ENCODE peak calls at places on chromosomes 16 and 17, in nine cellular contexts. A is lower lobe of right lung, F is prostate gland, M is fibroblast of the aortic adventitia, C is fibroblast of lung, Y is AG04449, P is cardiac muscle cell, L is tibial nerve, B is hepatocyte. G is an unnamed sample.

GRCh38 chr17:61474235-61474927 is 22.2 kb downstream of the TBX4 start:
- DNase-seq in L (no peak), P (peak), C (peak), M (peak), Y (no peak), F (peak), B (no peak), A (no peak), G (no peak)

GRCh38 chr16:50021509-50021908 is 3.5 kb upstream of the CNEP1R1 start:
- DNase-seq in A (no peak), M (no peak), P (peak), C (no peak), L (no peak), F (no peak), Y (no peak), B (peak), G (no peak)

GRCh38 chr17:40016692-40017000 is 1.4 kb downstream of the CSF3 start:
- DNase-seq in F (no peak), Y (no peak), M (no peak), B (no peak), L (no peak), P (no peak), A (no peak), C (no peak), G (no peak)

GRCh38 chr17:20171741-20172377 is 162.7 kb downstream of the SPECC1 start:
- DNase-seq in M (peak), P (peak), Y (no peak), A (no peak), B (peak), C (no peak), F (no peak), L (no peak), G (no peak)

GRCh38 chr16:27972500-27972899 is 91.0 kb downstream of the GSG1L start:
- DNase-seq in C (peak), L (no peak), M (peak), F (no peak), B (peak), Y (no peak), A (no peak), P (peak), G (peak)

GRCh38 chr16:11094075-11094593 is 149.8 kb downstream of the CLEC16A start:
- DNase-seq in B (peak), M (peak), C (peak), P (peak), F (no peak), A (no peak), L (no peak), Y (no peak), G (no peak)

GRCh38 chr16:77745972-77746371 is 23.7 kb downstream of the NUDT7 start:
- DNase-seq in B (no peak), C (peak), M (peak), Y (no peak), A (no peak), P (no peak), L (no peak), F (no peak), G (no peak)

GRCh38 chr16:81137012-81137335 is 40.8 kb upstream of the GCSH start:
- DNase-seq in C (peak), L (peak), B (peak), M (peak), A (no peak), P (peak), Y (no peak), F (no peak), G (no peak)

GRCh38 chr16:4178468-4179010 is 62.3 kb upstream of the ADCY9 start:
- DNase-seq in Y (no peak), P (no peak), A (no peak), M (no peak), C (no peak), B (no peak), L (no peak), F (no peak), G (no peak)

DNA sequence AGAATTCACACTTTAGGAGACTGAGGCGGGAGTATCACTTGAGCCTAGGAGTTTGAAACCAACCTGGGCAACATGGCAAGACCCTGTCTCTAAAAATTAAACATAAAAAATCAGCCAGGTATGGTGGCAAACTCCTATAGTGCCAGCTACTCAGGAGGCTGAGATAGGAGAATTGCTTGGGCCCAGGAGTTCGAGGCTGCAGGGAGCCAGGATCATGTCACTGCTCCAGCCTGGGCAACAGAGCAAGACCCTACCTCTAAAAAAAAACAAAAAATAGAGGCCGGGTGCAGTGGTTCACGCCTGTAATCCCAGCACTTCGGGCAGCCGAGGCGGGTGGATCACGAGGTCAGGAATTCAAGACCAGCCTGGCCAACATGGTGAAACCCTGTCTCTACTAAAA is 8.9 kb upstream of the GPT2 start:
- DNase-seq in L (no peak), F (no peak), Y (no peak), M (no peak), C (no peak), B (no peak), A (no peak), P (no peak), G (no peak)
- H3K4me3 ChIP-seq in L (no peak), F (no peak), Y (no peak), M (no peak), C (no peak), B (no peak), A (no peak), P (no peak), G (no peak)

DNA sequence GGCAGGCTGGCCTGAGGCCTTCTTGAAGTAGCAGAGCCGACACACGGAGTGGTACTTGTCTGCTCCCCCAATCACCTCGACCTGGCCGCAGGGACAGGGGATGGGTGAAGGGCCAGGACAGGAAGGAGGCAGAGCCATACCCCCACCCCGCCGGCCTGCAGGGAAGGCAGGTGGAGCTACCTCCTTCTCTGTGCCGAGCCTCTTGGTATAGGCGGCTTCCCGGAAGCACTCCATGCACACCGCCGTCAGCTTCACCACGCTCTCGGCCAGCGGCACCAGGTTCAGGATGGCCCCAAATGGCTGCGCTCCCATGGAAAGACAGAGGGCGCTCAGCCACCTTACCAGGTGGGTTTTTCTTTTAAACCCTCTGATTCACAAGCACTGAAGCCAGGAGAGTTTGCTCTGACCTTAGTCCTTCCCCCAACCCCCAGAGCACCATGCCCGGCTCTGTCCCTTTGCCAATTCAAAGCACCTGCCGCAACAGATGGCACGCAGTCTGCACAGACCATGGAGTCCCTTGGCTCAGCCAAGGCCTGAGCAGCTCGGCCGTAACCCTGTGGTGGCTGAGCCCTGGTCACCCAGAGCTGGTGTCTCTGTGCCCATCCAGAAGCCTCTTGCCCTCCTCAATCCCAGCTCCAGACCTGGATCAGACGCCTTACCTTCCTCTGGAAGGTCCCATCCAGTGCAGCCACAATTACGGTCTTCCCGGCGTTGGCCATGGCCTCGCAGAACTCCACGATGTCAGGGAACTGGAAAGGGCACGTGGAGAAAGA is 6.7 kb downstream of the SYNGR2 start:
- DNase-seq in P (no peak), Y (no peak), A (no peak), F (no peak), M (no peak), L (no peak), B (no peak), C (no peak), G (no peak)
- TF ChIP-seq CTCF in P (no peak), Y (no peak), A (peak), F (no peak), M (no peak), L (no peak), B (no peak), C (no peak), G (no peak)

GRCh38 chr17:77320501-77321256 is 179.9 kb downstream of the SEC14L1 start:
- DNase-seq in M (peak), B (no peak), L (no peak), Y (no peak), F (no peak), C (peak), P (peak), A (no peak), G (no peak)

GRCh38 chr17:77323413-77324171 is 182.8 kb downstream of the SEC14L1 start:
- DNase-seq in P (peak), F (no peak), B (peak), Y (no peak), C (peak), A (peak), L (peak), M (peak), G (no peak)

GRCh38 chr17:77324227-77324626 is 183.5 kb downstream of the SEC14L1 start:
- DNase-seq in L (peak), M (no peak), F (no peak), B (no peak), P (no peak), A (peak), Y (no peak), C (no peak), G (no peak)

GRCh38 chr17:77322534-77323412 is 182.0 kb downstream of the SEC14L1 start:
- DNase-seq in P (peak), Y (peak), A (peak), L (peak), F (no peak), M (peak), C (peak), B (peak), G (peak)

DNA sequence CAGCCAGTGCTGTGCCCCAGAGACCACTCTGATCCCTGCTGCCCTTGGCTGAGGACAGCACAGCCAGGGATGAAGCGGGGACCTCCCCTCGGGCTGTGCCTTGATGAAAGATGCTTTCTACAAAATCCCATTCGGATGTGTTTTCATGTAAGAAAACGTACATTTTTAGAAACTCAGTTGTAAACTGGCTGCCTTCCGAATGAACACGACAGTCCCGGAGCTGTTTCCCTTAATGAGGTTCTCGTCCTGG is 181.4 kb downstream of the SEC14L1 start:
- DNase-seq in P (peak), A (no peak), M (no peak), B (no peak), L (no peak), C (no peak), F (no peak), Y (no peak), G (no peak)
- H3K4me3 ChIP-seq in P (no peak), A (peak), M (peak), B (no peak), L (peak), C (peak), F (no peak), Y (peak), G (peak)

GRCh38 chr16:53996961-53997360 is 289.6 kb downstream of the IRX3 start:
- DNase-seq in Y (no peak), F (no peak), M (no peak), C (no peak), A (no peak), B (no peak), P (no peak), L (no peak), G (no peak)
- TF ChIP-seq CTCF in Y (no peak), F (no peak), M (no peak), C (no peak), A (no peak), B (no peak), P (no peak), L (no peak), G (no peak)

DNA sequence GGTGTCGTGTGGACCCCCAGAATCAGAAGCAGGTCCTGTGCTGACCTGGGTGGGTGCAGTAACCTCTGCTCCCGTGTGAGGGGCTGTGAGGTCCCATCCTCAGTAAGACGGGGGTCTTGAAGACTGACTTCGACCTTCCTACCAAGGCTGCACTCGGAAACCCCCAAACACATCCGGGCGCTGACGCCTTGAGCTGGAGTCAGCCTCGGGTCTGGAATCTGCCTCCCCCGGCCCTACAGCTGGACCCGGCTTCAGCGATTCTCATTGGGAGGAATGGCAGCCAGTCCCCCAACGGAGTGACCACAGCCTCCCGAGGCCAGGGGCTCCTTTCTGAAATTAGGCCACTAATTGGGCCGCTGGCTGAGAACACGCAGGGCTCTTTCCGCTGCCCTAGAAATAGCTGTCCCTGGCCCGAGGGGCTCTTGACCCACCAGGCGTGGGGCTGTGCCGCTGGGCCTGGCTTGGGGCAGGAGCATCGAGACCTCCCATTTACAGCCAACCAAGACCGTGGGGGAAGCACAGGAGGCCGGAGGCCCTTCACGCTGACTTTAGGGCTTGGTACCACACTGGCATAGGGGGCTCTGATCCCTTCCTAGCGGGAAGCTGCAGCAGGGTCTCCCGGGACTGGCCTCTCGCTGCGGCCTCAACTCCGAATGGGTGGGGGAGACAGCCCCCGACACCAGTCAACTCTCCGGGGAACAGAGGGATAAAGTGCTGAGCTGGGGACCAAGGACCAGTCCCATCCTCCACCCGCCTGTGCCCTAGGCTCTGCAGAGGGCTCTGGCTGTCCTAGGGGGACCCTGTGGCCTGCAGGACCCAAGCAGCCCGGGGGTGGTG is 2.6 kb upstream of the GNG13 start:
- DNase-seq in M (no peak), A (no peak), F (no peak), C (no peak), Y (no peak), P (no peak), L (no peak), B (no peak), G (no peak)
- H3K4me3 ChIP-seq in M (no peak), A (no peak), F (no peak), C (no peak), Y (no peak), P (no peak), L (no peak), B (no peak), G (no peak)

GRCh38 chr17:57370583-57370982 is 114.3 kb downstream of the MSI2 start:
- DNase-seq in C (peak), P (no peak), B (no peak), F (no peak), M (no peak), A (no peak), L (no peak), Y (no peak), G (no peak)
- TF ChIP-seq CTCF in C (no peak), P (no peak), B (no peak), F (no peak), M (no peak), A (no peak), L (no peak), Y (no peak), G (no peak)

GRCh38 chr17:2750721-2751120 is 1.3 kb upstream of the CCDC92B start:
- DNase-seq in Y (no peak), P (no peak), L (no peak), B (no peak), M (no peak), F (no peak), C (no peak), A (no peak), G (no peak)

GRCh38 chr17:2758870-2759269 is 9.4 kb upstream of the CCDC92B start:
- DNase-seq in C (no peak), Y (no peak), B (no peak), A (no peak), L (no peak), P (no peak), M (no peak), F (no peak), G (no peak)

GRCh38 chr17:2751482-2751881 is 2.0 kb upstream of the CCDC92B start:
- DNase-seq in B (no peak), C (no peak), L (no peak), Y (no peak), A (no peak), F (no peak), P (no peak), M (no peak), G (no peak)

GRCh38 chr17:2755941-2756724 is 6.7 kb upstream of the CCDC92B start:
- DNase-seq in C (no peak), B (peak), M (no peak), A (no peak), Y (no peak), L (no peak), F (no peak), P (no peak), G (no peak)
- H3K4me3 ChIP-seq in C (no peak), B (no peak), M (no peak), A (no peak), Y (no peak), L (no peak), F (peak), P (peak), G (no peak)

G was measured in HFF-Myc.